ENCODE peak calls at places on chromosomes 2 and 18, in six cellular contexts. H is upper lobe of left lung, E is NCI-H2171, T is endothelial cell, B is GM03348, K is caudate nucleus. V is an unnamed sample.

GRCh38 chr2:199895406-199895805 is 15.7 kb upstream of the C2orf69 start:
- DNase-seq in K (no peak), B (peak; percentile 4), T (no peak), E (no peak), H (no peak), V (no peak)

GRCh38 chr2:108612514-108613183 is 78.4 kb downstream of the LIMS1 start:
- DNase-seq in B (no peak), T (no peak), H (peak; percentile 74), E (no peak), K (no peak), V (no peak)

GRCh38 chr18:48742304-48742703 is 203.5 kb downstream of the CTIF start:
- DNase-seq in K (no peak), E (no peak), T (no peak), H (no peak), B (no peak), V (no peak)

GRCh38 chr2:33384562-33384961 is 91.9 kb upstream of the RASGRP3 start:
- DNase-seq in T (no peak), B (no peak), H (no peak), E (no peak), K (no peak), V (no peak)

GRCh38 chr2:54605836-54606235 is 117.6 kb upstream of the EML6 start:
- DNase-seq in T (no peak), H (no peak), K (no peak), B (peak; percentile 33), E (no peak), V (no peak)

GRCh38 chr2:96636772-96637171 is 1.3 kb downstream of the KANSL3 start:
- DNase-seq in E (no peak), K (no peak), B (peak; percentile 18), T (no peak), H (peak; percentile 37), V (peak; percentile 34)

GRCh38 chr2:17190527-17190926 is 327.7 kb downstream of the RAD51AP2 start:
- DNase-seq in B (no peak), T (no peak), E (no peak), H (no peak), K (no peak), V (no peak)

GRCh38 chr2:224952942-224953657 is 89.2 kb downstream of the DOCK10 start:
- DNase-seq in T (no peak), H (peak; percentile 70), E (no peak), B (no peak), K (no peak), V (no peak)

GRCh38 chr2:234026111-234026510 is 24.4 kb upstream of the SPP2 start:
- DNase-seq in K (no peak), H (no peak), E (no peak), B (peak; percentile 44), T (no peak), V (no peak)

GRCh38 chr18:12085136-12085535 is 8.5 kb upstream of the ANKRD62 start:
- DNase-seq in T (no peak), E (no peak), B (no peak), K (no peak), H (no peak), V (no peak)

GRCh38 chr2:41197781-41198180 is 745.9 kb upstream of the SLC8A1 start:
- DNase-seq in E (no peak), K (no peak), B (no peak), H (no peak), T (no peak), V (no peak)

GRCh38 chr2:185979546-185980071 is 241.0 kb downstream of the FSIP2 start:
- DNase-seq in H (no peak), T (no peak), B (no peak), E (no peak), K (no peak), V (no peak)

GRCh38 chr2:173773076-173773475 is 192.1 kb downstream of the SP3 start:
- DNase-seq in B (no peak), T (no peak), H (no peak), E (no peak), K (no peak), V (no peak)

GRCh38 chr18:79924814-79925655 is 26.4 kb downstream of the SLC66A2 start:
- DNase-seq in E (peak; percentile 40), K (no peak), T (peak; percentile 2), B (no peak), H (peak; percentile 18), V (peak; percentile 32)

GRCh38 chr2:61277756-61278155 is 115.8 kb downstream of the C2orf74 start:
- DNase-seq in K (no peak), T (no peak), H (no peak), E (no peak), B (no peak), V (no peak)

GRCh38 chr2:70515938-70516337 is 37.7 kb downstream of the TGFA start:
- DNase-seq in E (no peak), B (peak; percentile 41), T (no peak), K (no peak), H (peak; percentile 42), V (no peak)

GRCh38 chr18:54918060-54918459 is 41.2 kb downstream of the CCDC68 start:
- DNase-seq in T (no peak), B (no peak), E (no peak), K (no peak), H (no peak), V (no peak)

GRCh38 chr2:136173126-136173525 is 55.2 kb upstream of the CXCR4 start:
- DNase-seq in T (no peak), E (no peak), K (no peak), B (no peak), H (no peak), V (no peak)

GRCh38 chr2:206083602-206084467 is 2.1 kb downstream of the INO80D start:
- DNase-seq in B (no peak), H (peak; percentile 40), T (peak; percentile 5), E (no peak), K (no peak), V (peak; percentile 6)

GRCh38 chr2:2933421-2933820 is 444.2 kb downstream of the EIPR1 start:
- DNase-seq in E (peak; percentile 10), T (no peak), K (no peak), H (no peak), B (no peak), V (no peak)

GRCh38 chr2:240480834-240481623 is 45.6 kb downstream of the GPC1 start:
- DNase-seq in H (no peak), E (no peak), T (no peak), B (no peak), K (no peak), V (no peak)

GRCh38 chr2:71672011-71672639 is 218.8 kb downstream of the DYSF start:
- DNase-seq in T (no peak), B (no peak), H (peak; percentile 14), E (no peak), K (no peak), V (no peak)

GRCh38 chr18:48994044-48994651 is 43.4 kb upstream of the SMAD7 start:
- DNase-seq in T (no peak), K (no peak), B (peak; percentile 68), E (no peak), H (no peak), V (peak; percentile 65)

GRCh38 chr2:44398243-44398897 is 36.6 kb downstream of the CAMKMT start:
- DNase-seq in K (no peak), B (peak; percentile 3), E (no peak), H (no peak), T (no peak), V (no peak)

GRCh38 chr2:197310271-197310939 is at the start of gene ANKRD44:
- DNase-seq in B (peak; percentile 97), E (peak; percentile 85), K (peak; percentile 64), T (peak; percentile 80), H (peak; percentile 94), V (peak; percentile 83)

GRCh38 chr18:55763298-55763697 is 175.3 kb upstream of the TCF4 start:
- DNase-seq in H (no peak), T (no peak), B (peak; percentile 50), K (no peak), E (no peak), V (peak; percentile 54)

GRCh38 chr18:7872569-7872968 is 305.5 kb downstream of the PTPRM start:
- DNase-seq in B (peak; percentile 50), H (peak; percentile 69), K (no peak), T (no peak), E (no peak), V (no peak)

GRCh38 chr2:99821572-99822369 is 320.6 kb downstream of the AFF3 start:
- DNase-seq in K (no peak), T (no peak), B (peak; percentile 28), H (no peak), E (no peak), V (no peak)

GRCh38 chr2:153105829-153106578 is 372.6 kb downstream of the RPRM start:
- DNase-seq in B (no peak), H (no peak), K (no peak), E (no peak), T (no peak), V (no peak)

GRCh38 chr2:9217838-9218770 is 11.5 kb downstream of the ASAP2 start:
- DNase-seq in T (no peak), E (no peak), H (no peak), K (no peak), B (no peak), V (no peak)

GRCh38 chr2:160087854-160088745 is 25.7 kb upstream of the PLA2R1 start:
- DNase-seq in H (no peak), K (no peak), B (peak; percentile 24), E (no peak), T (no peak), V (peak; percentile 8)

GRCh38 chr18:500556-501405 is at the start of gene COLEC12:
- DNase-seq in T (peak; percentile 61), H (peak; percentile 65), E (no peak), B (peak; percentile 77), K (no peak), V (no peak)

GRCh38 chr2:117523267-117523666 is 291.2 kb upstream of the DDX18 start:
- DNase-seq in E (peak; percentile 14), K (no peak), H (peak; percentile 69), T (no peak), B (no peak), V (no peak)

GRCh38 chr2:47904903-47905453 is 1.3 kb downstream of the FBXO11 start:
- DNase-seq in T (peak; percentile 45), H (peak; percentile 37), E (peak; percentile 38), K (peak; percentile 59), B (peak; percentile 47), V (peak; percentile 47)

GRCh38 chr2:119086327-119086726 is 72.2 kb downstream of the C1QL2 start:
- DNase-seq in H (no peak), K (no peak), E (no peak), T (no peak), B (no peak), V (no peak)

GRCh38 chr2:223846524-223846923 is 9.1 kb upstream of the AP1S3 start:
- DNase-seq in E (no peak), K (no peak), T (no peak), H (no peak), B (peak; percentile 77), V (no peak)

V was measured in SJSA1.